ENCODE peak calls at places on chromosomes 3 and 15, in four cellular contexts. One of them, this sample, is unnamed.

GRCh38 chr3:69710153-69710977 is 28.9 kb upstream of the MITF start:
- DNase-seq in Peyer's patch: no peak
- DNase-seq in tibial nerve: no peak
- DNase-seq in adrenal gland: no peak
- DNase-seq in this sample: no peak

GRCh38 chr15:60569596-60569995 is 90.7 kb upstream of the ICE2 start:
- DNase-seq in Peyer's patch: no peak
- DNase-seq in tibial nerve: no peak
- DNase-seq in adrenal gland: no peak
- DNase-seq in this sample: no peak

GRCh38 chr3:172530566-172530965 is 7.3 kb upstream of the TNFSF10 start:
- DNase-seq in Peyer's patch: no peak
- DNase-seq in tibial nerve: no peak
- DNase-seq in adrenal gland: peak; percentile 59
- DNase-seq in this sample: no peak

GRCh38 chr3:73614385-73614784 is 10.4 kb downstream of the PDZRN3 start:
- DNase-seq in Peyer's patch: no peak
- DNase-seq in tibial nerve: no peak
- DNase-seq in adrenal gland: peak; percentile 53
- DNase-seq in this sample: peak; percentile 78

GRCh38 chr3:11567516-11568467 is 75.9 kb downstream of the VGLL4 start:
- DNase-seq in Peyer's patch: no peak
- DNase-seq in tibial nerve: no peak
- DNase-seq in adrenal gland: peak; percentile 85
- DNase-seq in this sample: no peak

GRCh38 chr3:58059349-58060321 is 51.4 kb downstream of the FLNB start:
- DNase-seq in Peyer's patch: peak; percentile 62
- DNase-seq in tibial nerve: no peak
- DNase-seq in adrenal gland: peak; percentile 91
- DNase-seq in this sample: peak; percentile 76

GRCh38 chr3:78204977-78205376 is 1165.1 kb downstream of the ROBO2 start:
- DNase-seq in Peyer's patch: no peak
- DNase-seq in tibial nerve: no peak
- DNase-seq in adrenal gland: no peak
- DNase-seq in this sample: no peak

GRCh38 chr3:183427206-183428139 is 946 bp downstream of the MCF2L2 start:
- DNase-seq in Peyer's patch: no peak
- DNase-seq in tibial nerve: no peak
- DNase-seq in adrenal gland: no peak
- DNase-seq in this sample: no peak

DNA sequence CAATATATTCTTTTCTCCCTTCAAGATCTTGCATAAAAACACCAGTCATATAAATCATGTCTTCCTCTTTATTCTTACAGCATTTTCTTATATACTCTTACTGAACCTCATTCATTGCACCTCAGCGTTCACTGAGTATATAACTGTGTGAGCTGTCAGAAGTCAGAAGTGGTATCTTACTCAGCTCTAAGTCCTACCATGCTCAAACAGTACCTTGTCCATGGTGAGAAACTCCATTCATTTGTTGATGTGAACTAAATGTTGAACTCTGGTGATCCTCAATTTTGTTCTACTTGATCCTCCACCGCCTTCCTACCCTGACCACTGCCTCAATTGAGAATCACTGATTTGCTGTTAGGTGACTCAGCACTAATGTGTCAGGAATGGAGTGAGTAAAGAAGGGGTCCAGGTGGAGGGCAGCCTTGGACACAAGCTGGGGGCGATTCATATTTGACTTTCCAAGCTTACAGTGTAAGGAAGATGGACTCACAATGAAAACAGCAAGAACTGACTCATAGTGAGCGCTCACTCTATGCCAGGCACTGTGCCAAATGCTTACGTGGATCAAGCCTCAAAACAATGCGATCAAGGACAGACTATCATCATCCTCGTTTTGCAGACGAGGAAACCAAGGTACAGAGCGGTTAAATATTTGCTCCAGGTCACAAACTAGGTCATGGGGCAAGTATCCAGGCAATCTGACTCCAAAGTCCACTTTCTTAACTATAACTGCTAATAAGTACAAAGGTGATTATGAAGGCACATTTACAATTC is 13.5 kb upstream of the ZFYVE19 start:
- DNase-seq in Peyer's patch: peak; percentile 86
- DNase-seq in tibial nerve: no peak
- DNase-seq in adrenal gland: peak; percentile 90
- DNase-seq in this sample: no peak
- H3K4me1 ChIP-seq in Peyer's patch: no peaks in the 10 kb centered on the region
- H3K4me1 ChIP-seq in tibial nerve: no peaks in the 10 kb centered on the region
- H3K4me1 ChIP-seq in adrenal gland: peaks cover 4% of the 10 kb centered on the region
- H3K4me1 ChIP-seq in this sample: no peaks in the 10 kb centered on the region

GRCh38 chr3:32129832-32130231 is 23.4 kb downstream of the GPD1L start:
- DNase-seq in Peyer's patch: no peak
- DNase-seq in tibial nerve: no peak
- DNase-seq in adrenal gland: no peak
- DNase-seq in this sample: no peak

GRCh38 chr3:32124977-32125376 is 18.6 kb downstream of the GPD1L start:
- DNase-seq in Peyer's patch: no peak
- DNase-seq in tibial nerve: no peak
- DNase-seq in adrenal gland: no peak
- DNase-seq in this sample: no peak

GRCh38 chr3:32123620-32124019 is 17.2 kb downstream of the GPD1L start:
- DNase-seq in Peyer's patch: no peak
- DNase-seq in tibial nerve: no peak
- DNase-seq in adrenal gland: no peak
- DNase-seq in this sample: no peak

GRCh38 chr3:32127219-32127826 is 20.9 kb downstream of the GPD1L start:
- DNase-seq in Peyer's patch: no peak
- DNase-seq in tibial nerve: no peak
- DNase-seq in adrenal gland: no peak
- DNase-seq in this sample: no peak

DNA sequence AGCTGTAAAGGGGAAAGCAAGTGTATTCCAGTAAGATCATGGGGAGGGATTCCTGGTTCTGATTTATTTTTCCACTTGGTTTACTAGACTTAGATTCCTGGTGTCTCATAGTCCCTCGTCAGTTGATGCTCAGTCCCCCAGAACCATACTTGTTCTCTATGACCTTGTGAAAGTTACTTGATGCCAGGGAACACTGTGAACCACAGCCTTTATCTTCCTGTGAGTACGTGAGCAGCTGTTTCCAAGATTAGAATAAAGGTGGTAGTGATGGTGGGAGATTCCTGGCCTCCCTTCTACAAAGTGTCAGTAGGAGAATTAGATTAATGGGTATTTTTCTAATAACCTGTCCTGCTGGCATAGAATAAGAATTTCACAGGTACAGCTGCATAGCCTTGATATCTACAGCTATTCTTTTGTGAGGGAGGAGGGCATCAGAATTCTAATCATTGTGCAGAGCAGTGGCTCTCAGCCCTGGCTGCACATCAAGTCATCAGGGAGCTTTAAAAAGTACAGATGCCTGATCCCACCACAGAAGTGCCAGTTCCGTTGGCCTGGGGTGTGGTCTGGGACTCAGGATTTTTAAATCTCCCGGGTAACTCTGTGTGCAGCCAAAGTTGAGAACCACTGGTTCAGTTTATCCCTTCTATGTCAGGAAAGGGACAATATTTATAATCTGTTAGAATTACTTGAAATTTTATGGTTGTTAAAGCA is 20.0 kb downstream of the GPD1L start:
- DNase-seq in Peyer's patch: no peak
- DNase-seq in tibial nerve: no peak
- DNase-seq in adrenal gland: no peak
- DNase-seq in this sample: no peak
- TF ChIP-seq POLR2A in Peyer's patch: no peak
- TF ChIP-seq POLR2A in tibial nerve: no peak
- TF ChIP-seq POLR2A in adrenal gland: no peak
- TF ChIP-seq POLR2A in this sample: no peak

DNA sequence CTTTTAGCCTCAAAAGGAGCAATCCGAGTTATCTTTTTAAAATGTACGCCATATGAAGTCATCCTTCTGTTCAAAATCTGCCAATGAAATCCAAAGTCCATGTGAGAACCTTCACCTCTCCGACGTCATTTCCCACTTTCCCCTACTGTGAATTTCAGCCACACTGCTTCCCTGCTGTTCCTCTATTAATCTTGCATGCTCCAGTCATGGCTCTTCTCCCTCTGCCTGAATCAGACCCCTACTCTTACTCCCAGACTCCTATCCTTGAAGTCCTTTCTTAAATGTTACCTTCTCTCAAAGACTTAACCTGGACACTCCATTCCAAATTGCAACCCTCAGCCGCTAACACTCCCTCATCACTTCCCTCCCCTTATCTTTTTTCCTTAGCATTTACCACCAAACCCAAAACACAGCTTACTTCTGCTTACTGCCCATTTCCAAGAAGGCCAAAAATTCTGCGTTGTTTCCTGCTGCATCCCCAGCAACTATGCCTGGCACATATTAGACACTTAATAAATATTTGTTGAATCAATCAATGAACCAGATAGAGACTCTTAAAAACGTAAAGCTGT is 1.2 kb downstream of the NKIRAS1 start:
- DNase-seq in Peyer's patch: no peak
- DNase-seq in tibial nerve: no peak
- DNase-seq in adrenal gland: no peak
- DNase-seq in this sample: no peak
- H3K4me1 ChIP-seq in Peyer's patch: peaks cover 4% of the 10 kb centered on the region
- H3K4me1 ChIP-seq in tibial nerve: peaks cover 21% of the 10 kb centered on the region
- H3K4me1 ChIP-seq in adrenal gland: peaks cover 16% of the 10 kb centered on the region
- H3K4me1 ChIP-seq in this sample: peaks cover 4% of the 10 kb centered on the region

GRCh38 chr3:112327371-112327951 is 5.5 kb upstream of the CD200 start:
- DNase-seq in Peyer's patch: no peak
- DNase-seq in tibial nerve: no peak
- DNase-seq in adrenal gland: no peak
- DNase-seq in this sample: peak; percentile 51

GRCh38 chr3:112338021-112338726 is 5.2 kb downstream of the CD200 start:
- DNase-seq in Peyer's patch: no peak
- DNase-seq in tibial nerve: no peak
- DNase-seq in adrenal gland: no peak
- DNase-seq in this sample: no peak

GRCh38 chr3:112334709-112335108 is 1.8 kb downstream of the CD200 start:
- DNase-seq in Peyer's patch: no peak
- DNase-seq in tibial nerve: no peak
- DNase-seq in adrenal gland: no peak
- DNase-seq in this sample: no peak

GRCh38 chr3:112333386-112334334 is 704 bp downstream of the CD200 start:
- DNase-seq in Peyer's patch: no peak
- DNase-seq in tibial nerve: no peak
- DNase-seq in adrenal gland: no peak
- DNase-seq in this sample: peak; percentile 33

DNA sequence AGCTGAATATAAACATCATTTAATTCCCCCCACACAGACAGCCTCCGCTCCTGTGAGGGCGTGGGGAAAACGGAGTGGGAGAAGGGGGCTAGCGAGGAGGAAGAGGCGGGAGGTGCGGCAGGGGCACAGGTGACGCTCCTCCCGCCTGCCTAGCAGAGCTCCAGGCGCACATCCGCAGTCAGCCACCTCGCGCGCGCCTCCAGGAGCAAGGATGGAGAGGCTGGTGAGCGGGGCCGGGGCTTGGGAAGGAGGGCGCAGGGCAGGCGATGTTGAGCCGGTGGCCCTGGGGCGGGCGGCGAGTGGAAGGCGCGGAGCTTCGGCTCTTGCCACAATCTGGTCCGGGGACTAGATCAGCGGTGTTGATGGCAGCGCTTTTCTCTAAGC is at the start of gene CD200:
- DNase-seq in Peyer's patch: peak; percentile 74
- DNase-seq in tibial nerve: peak; percentile 32
- DNase-seq in adrenal gland: no peak
- DNase-seq in this sample: peak; percentile 74
- TF ChIP-seq POLR2A in Peyer's patch: no peak
- TF ChIP-seq POLR2A in tibial nerve: no peak
- TF ChIP-seq POLR2A in adrenal gland: no peak
- TF ChIP-seq POLR2A in this sample: peak; percentile 70

DNA sequence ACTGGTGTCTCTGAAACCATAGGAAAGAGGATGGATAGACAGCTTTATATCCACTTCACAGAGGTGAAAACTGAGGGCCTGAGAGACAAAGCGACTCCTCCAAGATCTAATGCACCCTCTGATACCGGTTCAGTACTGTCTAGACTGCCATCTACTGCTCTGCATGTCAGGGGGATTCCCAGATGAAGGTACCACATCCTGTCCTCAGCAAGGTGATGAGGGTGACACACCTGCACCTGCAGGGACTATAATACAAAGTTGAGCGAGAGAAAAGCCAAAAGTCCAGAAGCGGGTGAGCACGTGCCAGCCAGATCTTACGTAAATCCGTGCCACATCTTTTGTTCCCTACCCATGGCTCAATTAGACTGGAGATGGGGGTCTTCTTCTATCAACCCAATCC is 32.5 kb upstream of the HES1 start:
- DNase-seq in Peyer's patch: no peak
- DNase-seq in tibial nerve: no peak
- DNase-seq in adrenal gland: no peak
- DNase-seq in this sample: no peak
- H3K4me1 ChIP-seq in Peyer's patch: peaks cover 9% of the 10 kb centered on the region
- H3K4me1 ChIP-seq in tibial nerve: peaks cover 3% of the 10 kb centered on the region
- H3K4me1 ChIP-seq in adrenal gland: no peaks in the 10 kb centered on the region
- H3K4me1 ChIP-seq in this sample: no peaks in the 10 kb centered on the region

This sample was measured in uterus.